ENCODE peak calls at places on chromosomes 2 and 18, in four cellular contexts. One of them, this sample, is unnamed.

GRCh38 chr2:112092286-112093041 is 37.4 kb downstream of the TMEM87B start:
- DNase-seq in OCI-LY7: no peak
- DNase-seq in BE2C: no peak
- DNase-seq in adrenal gland: no peak
- DNase-seq in this sample: no peak

GRCh38 chr2:199463708-199464613 is 6.2 kb upstream of the SATB2 start:
- DNase-seq in BE2C: no peak
- DNase-seq in adrenal gland: no peak
- DNase-seq in OCI-LY7: no peak
- DNase-seq in this sample: peak

GRCh38 chr2:1132328-1132964 is 181.8 kb downstream of the SNTG2 start:
- DNase-seq in BE2C: no peak
- DNase-seq in OCI-LY7: no peak
- DNase-seq in adrenal gland: no peak
- DNase-seq in this sample: no peak

GRCh38 chr2:15730545-15731212 is 139.0 kb downstream of the DDX1 start:
- DNase-seq in adrenal gland: peak
- DNase-seq in BE2C: peak
- DNase-seq in OCI-LY7: no peak
- DNase-seq in this sample: no peak

GRCh38 chr2:237691200-237691907 is 64.0 kb downstream of the LRRFIP1 start:
- DNase-seq in BE2C: no peak
- DNase-seq in adrenal gland: peak
- DNase-seq in OCI-LY7: peak
- DNase-seq in this sample: peak

GRCh38 chr2:120287183-120288015 is 34.7 kb downstream of the RALB start:
- DNase-seq in OCI-LY7: no peak
- DNase-seq in adrenal gland: no peak
- DNase-seq in BE2C: no peak
- DNase-seq in this sample: peak

GRCh38 chr2:150778828-150779227 is 291.4 kb upstream of the RND3 start:
- DNase-seq in OCI-LY7: no peak
- DNase-seq in adrenal gland: no peak
- DNase-seq in BE2C: no peak
- DNase-seq in this sample: no peak

GRCh38 chr18:62763101-62763521 is 47.8 kb downstream of the PHLPP1 start:
- DNase-seq in BE2C: no peak
- DNase-seq in OCI-LY7: no peak
- DNase-seq in adrenal gland: no peak
- DNase-seq in this sample: no peak

GRCh38 chr2:147149589-147150245 is 695.1 kb upstream of the ACVR2A start:
- DNase-seq in adrenal gland: no peak
- DNase-seq in OCI-LY7: no peak
- DNase-seq in BE2C: no peak
- DNase-seq in this sample: no peak

GRCh38 chr2:189412330-189412953 is 28.8 kb upstream of the WDR75 start:
- DNase-seq in adrenal gland: no peak
- DNase-seq in BE2C: peak
- DNase-seq in OCI-LY7: peak
- DNase-seq in this sample: peak

GRCh38 chr18:70243545-70243944 is 38.1 kb upstream of the RTTN start:
- DNase-seq in BE2C: no peak
- DNase-seq in OCI-LY7: no peak
- DNase-seq in adrenal gland: no peak
- DNase-seq in this sample: no peak

DNA sequence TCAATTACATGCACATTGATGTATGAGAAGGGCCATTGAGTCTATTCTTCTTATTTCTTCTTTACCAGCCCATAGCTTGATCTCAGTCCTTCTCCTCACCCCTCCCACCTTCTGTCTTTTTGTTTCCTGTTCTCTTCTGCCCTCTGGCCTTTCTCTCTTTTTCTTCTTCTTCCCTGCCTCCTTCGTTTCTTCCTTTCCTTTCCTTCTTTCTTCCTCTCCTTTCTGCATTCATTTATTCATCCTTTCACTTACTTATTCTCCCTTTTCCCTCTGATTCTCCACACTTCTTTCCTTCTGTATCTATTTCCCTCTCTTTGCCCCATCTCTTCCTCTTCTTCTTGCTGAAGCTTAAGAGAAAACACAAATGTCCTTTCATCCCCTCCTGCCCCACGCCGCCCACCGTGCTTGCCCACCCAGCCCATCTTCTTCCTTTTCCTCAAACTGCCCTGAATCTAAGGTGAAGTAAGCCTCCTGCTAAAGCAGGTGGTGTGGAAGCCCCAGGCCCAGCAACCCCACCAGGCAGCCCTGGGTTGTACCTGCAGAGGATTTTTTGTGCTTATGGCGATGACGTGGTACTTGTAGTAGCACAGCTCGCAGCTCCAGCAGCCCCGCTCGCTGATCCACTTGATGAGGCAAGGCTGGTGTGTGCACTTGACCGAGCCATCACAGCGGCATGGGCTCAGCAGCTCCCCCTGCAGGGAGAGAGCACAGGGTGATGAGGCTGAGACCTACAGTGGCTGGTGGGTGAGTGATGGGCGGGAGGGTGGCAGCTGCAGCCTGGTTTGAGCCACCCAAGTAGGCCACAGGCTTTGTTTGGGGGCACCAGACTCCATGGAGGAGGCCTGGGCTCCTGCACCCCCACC is 89.0 kb downstream of the MARCHF4 start:
- DNase-seq in OCI-LY7: peak
- DNase-seq in adrenal gland: no peak
- DNase-seq in BE2C: peak
- DNase-seq in this sample: peak
- TF ChIP-seq CTCF in OCI-LY7: peak
- TF ChIP-seq CTCF in adrenal gland: peak
- TF ChIP-seq CTCF in BE2C: peak
- TF ChIP-seq CTCF in this sample: peak

DNA sequence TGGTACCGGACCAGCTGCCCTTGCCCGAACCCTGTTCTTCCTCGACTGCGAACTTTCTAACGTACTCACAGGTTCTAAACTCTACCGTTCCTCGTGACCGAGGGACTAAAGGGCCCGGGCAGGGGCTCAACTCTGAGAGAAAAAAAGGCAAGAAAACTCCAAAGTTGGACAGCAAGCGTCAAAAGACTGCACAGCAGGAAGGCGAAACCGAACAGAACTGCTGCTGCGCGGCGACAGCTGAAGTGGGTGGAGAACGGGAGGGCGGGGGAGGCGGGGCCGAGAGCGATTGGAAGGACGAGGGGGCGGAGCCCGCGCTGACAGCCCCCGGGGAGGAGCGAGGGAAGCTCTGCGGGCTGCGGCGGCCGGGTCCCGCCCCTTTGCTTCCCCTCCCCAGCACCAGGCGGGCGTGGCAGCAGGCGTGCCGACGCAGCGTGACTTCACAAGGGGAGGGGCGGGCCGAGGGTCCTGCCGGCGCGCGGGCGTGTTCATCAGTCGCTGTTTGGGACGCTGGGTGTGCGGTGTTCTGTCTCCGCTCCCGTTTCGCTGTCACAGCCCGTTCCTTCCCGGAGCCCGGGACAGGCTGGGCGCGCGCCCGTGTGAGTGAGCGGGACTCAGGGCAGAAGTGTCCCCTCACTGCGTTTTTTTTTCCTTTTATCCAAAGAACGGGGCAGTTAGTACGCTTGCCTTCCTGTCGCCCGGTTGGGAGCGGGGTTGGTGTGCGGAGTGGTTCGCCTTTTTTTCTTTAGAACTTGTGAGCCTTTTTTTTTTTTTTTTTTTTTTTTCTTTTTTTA is at the start of gene NABP1:
- DNase-seq in OCI-LY7: peak
- DNase-seq in adrenal gland: peak
- DNase-seq in BE2C: peak
- DNase-seq in this sample: peak
- TF ChIP-seq CTCF in OCI-LY7: no peak
- TF ChIP-seq CTCF in adrenal gland: no peak
- TF ChIP-seq CTCF in BE2C: no peak
- TF ChIP-seq CTCF in this sample: no peak

GRCh38 chr18:9366126-9366714 is 31.6 kb downstream of the TWSG1 start:
- DNase-seq in adrenal gland: peak
- DNase-seq in BE2C: no peak
- DNase-seq in OCI-LY7: no peak
- DNase-seq in this sample: no peak
- TF ChIP-seq CTCF in adrenal gland: peak
- TF ChIP-seq CTCF in BE2C: no peak
- TF ChIP-seq CTCF in OCI-LY7: no peak
- TF ChIP-seq CTCF in this sample: no peak

DNA sequence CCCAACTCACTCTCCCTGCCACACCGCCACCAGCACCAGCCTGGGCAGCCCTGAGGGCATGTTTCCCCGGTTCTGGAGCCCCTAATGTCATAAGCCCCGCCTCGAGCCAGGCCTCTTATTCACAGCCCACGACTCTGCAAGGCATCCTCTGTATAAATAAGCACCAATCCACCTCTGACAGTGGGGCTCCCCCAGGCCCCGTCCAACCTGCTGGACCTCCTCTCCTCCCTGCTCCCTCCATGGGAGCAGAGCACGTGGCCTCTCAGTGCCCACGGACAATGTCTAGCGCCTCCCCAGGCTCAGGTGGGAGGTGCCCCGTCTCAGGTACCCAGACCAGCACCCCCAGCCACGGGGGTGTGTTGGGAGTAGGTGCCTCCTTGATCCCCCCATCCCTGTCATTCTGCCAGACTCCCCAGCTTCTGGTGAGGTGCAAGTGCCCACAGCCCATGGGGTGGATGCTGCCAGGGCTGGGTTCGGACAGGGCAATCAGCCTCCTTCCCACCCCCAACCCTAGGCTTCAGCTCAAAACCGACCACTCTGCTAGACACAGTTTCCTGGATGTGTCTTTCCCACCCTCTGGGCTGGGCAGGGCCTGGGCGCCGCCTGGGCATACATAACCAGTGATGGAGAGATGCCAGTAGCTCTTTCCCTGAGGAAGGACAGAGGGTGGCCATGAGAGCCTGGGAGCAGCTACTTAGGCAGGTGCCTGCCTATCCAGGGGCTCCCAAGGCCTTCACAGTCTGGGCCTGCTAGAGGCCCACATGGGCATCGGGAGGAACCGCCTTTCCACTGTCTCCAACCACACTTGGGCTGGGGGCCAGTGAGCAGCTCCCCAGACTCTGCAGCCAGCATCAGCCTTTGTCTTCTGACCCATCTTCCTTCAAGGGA is 1.6 kb upstream of the ADRA2B start:
- DNase-seq in BE2C: peak
- DNase-seq in adrenal gland: no peak
- DNase-seq in OCI-LY7: peak
- DNase-seq in this sample: no peak
- TF ChIP-seq CTCF in BE2C: no peak
- TF ChIP-seq CTCF in adrenal gland: no peak
- TF ChIP-seq CTCF in OCI-LY7: peak
- TF ChIP-seq CTCF in this sample: no peak